ENCODE peak calls at places on chromosomes 12 and 14, in ten cellular contexts. H, C, M, Z, F, V, I, E, G and T are unnamed samples.

GRCh38 chr14:22886500-22887259 is 3.7 kb downstream of the REM2 start:
- DNase-seq in Z (peak; percentile 64), H (peak; percentile 85), C (peak; percentile 76), F (peak; percentile 60), M (peak; percentile 49), V (peak; percentile 56), E (peak; percentile 74), G (peak; percentile 92), I (no peak), T (no peak)

GRCh38 chr12:15862840-15863239 is 19.3 kb upstream of the STRAP start:
- DNase-seq in M (no peak), I (peak; percentile 62), G (no peak), C (no peak), F (no peak), V (no peak), E (no peak), Z (no peak), H (no peak), T (no peak)

GRCh38 chr12:13103391-13104033 is at the start of gene GSG1:
- DNase-seq in V (no peak), I (no peak), F (no peak), G (peak; percentile 27), E (no peak), M (no peak), Z (no peak), C (no peak), H (no peak), T (no peak)

GRCh38 chr14:104284107-104284592 is 145.8 kb downstream of the KIF26A start:
- DNase-seq in G (no peak), E (no peak), Z (peak; percentile 32), F (no peak), M (no peak), H (no peak), C (no peak), I (no peak), V (no peak), T (no peak)

GRCh38 chr14:89254201-89254919 is 162.7 kb downstream of the FOXN3 start:
- DNase-seq in H (no peak), I (no peak), Z (no peak), V (no peak), E (no peak), F (no peak), C (no peak), M (no peak), G (no peak), T (no peak)

GRCh38 chr14:52895000-52895399 is 55.9 kb downstream of the FERMT2 start:
- DNase-seq in C (peak; percentile 64), F (no peak), M (peak; percentile 15), G (peak; percentile 63), Z (no peak), I (no peak), H (no peak), V (no peak), E (no peak), T (no peak)

GRCh38 chr14:34460841-34461240 is 1.2 kb downstream of the SPTSSA start:
- DNase-seq in H (no peak), G (no peak), Z (no peak), M (no peak), F (no peak), I (peak; percentile 73), E (no peak), V (no peak), C (peak; percentile 43), T (no peak)

GRCh38 chr12:31362115-31362758 is 36.3 kb upstream of the SINHCAF start:
- DNase-seq in C (no peak), H (no peak), M (no peak), Z (no peak), V (no peak), F (no peak), G (peak; percentile 2), E (no peak), I (peak; percentile 66), T (no peak)